ENCODE peak calls at places on chromosomes 6 and 20, in eight cellular contexts. One of them, this sample, is unnamed.
A peak's percentile ranks its signal among the peaks of the same experiment; 100 is the strongest.

GRCh38 chr20:3473944-3474343 is 3.1 kb downstream of the ATRN start:
- DNase-seq in HCT116: no peak
- DNase-seq in T-helper 2 cell: no peak
- DNase-seq in fibroblast of lung: no peak
- DNase-seq in Panc1: no peak
- DNase-seq in tibial artery: no peak
- DNase-seq in NCI-H460: no peak
- DNase-seq in A172: no peak
- DNase-seq in this sample: peak; percentile 89

GRCh38 chr6:30002871-30003270 is 58.2 kb upstream of the POLR1H start:
- DNase-seq in T-helper 2 cell: no peak
- DNase-seq in fibroblast of lung: peak; percentile 27
- DNase-seq in Panc1: no peak
- DNase-seq in NCI-H460: no peak
- DNase-seq in tibial artery: no peak
- DNase-seq in A172: peak; percentile 13
- DNase-seq in HCT116: no peak
- DNase-seq in this sample: no peak

GRCh38 chr6:10962673-10963072 is 75.8 kb downstream of the SYCP2L start:
- DNase-seq in Panc1: no peak
- DNase-seq in tibial artery: no peak
- DNase-seq in fibroblast of lung: peak; percentile 84
- DNase-seq in T-helper 2 cell: no peak
- DNase-seq in HCT116: no peak
- DNase-seq in A172: peak; percentile 18
- DNase-seq in NCI-H460: no peak
- DNase-seq in this sample: no peak

GRCh38 chr20:37796733-37797132 is 102.9 kb downstream of the CTNNBL1 start:
- DNase-seq in fibroblast of lung: no peak
- DNase-seq in A172: no peak
- DNase-seq in HCT116: no peak
- DNase-seq in T-helper 2 cell: no peak
- DNase-seq in tibial artery: no peak
- DNase-seq in NCI-H460: no peak
- DNase-seq in Panc1: no peak
- DNase-seq in this sample: no peak

GRCh38 chr6:150301871-150302800 is 66.7 kb upstream of the IYD start:
- DNase-seq in tibial artery: no peak
- DNase-seq in fibroblast of lung: peak; percentile 85
- DNase-seq in T-helper 2 cell: no peak
- DNase-seq in HCT116: peak; percentile 67
- DNase-seq in Panc1: peak; percentile 53
- DNase-seq in A172: peak; percentile 69
- DNase-seq in NCI-H460: no peak
- DNase-seq in this sample: no peak

GRCh38 chr6:154258064-154258757 is 98.4 kb downstream of the IPCEF1 start:
- DNase-seq in NCI-H460: no peak
- DNase-seq in A172: no peak
- DNase-seq in tibial artery: no peak
- DNase-seq in Panc1: no peak
- DNase-seq in HCT116: no peak
- DNase-seq in fibroblast of lung: no peak
- DNase-seq in T-helper 2 cell: no peak
- DNase-seq in this sample: no peak

GRCh38 chr6:20182926-20183521 is 29.2 kb downstream of the MBOAT1 start:
- DNase-seq in fibroblast of lung: peak; percentile 41
- DNase-seq in A172: no peak
- DNase-seq in Panc1: no peak
- DNase-seq in tibial artery: no peak
- DNase-seq in NCI-H460: no peak
- DNase-seq in HCT116: no peak
- DNase-seq in T-helper 2 cell: no peak
- DNase-seq in this sample: peak; percentile 86

GRCh38 chr20:48521121-48521520 is 306.7 kb downstream of the PREX1 start:
- DNase-seq in NCI-H460: no peak
- DNase-seq in fibroblast of lung: no peak
- DNase-seq in Panc1: no peak
- DNase-seq in A172: no peak
- DNase-seq in T-helper 2 cell: no peak
- DNase-seq in tibial artery: no peak
- DNase-seq in HCT116: no peak
- DNase-seq in this sample: no peak

GRCh38 chr20:54629632-54630031 is 154.2 kb downstream of the DOK5 start:
- DNase-seq in T-helper 2 cell: no peak
- DNase-seq in tibial artery: no peak
- DNase-seq in Panc1: no peak
- DNase-seq in HCT116: no peak
- DNase-seq in fibroblast of lung: no peak
- DNase-seq in A172: no peak
- DNase-seq in NCI-H460: no peak
- DNase-seq in this sample: no peak

GRCh38 chr20:4893709-4894108 is 107.6 kb downstream of the SLC23A2 start:
- DNase-seq in HCT116: no peak
- DNase-seq in fibroblast of lung: no peak
- DNase-seq in Panc1: no peak
- DNase-seq in NCI-H460: no peak
- DNase-seq in tibial artery: no peak
- DNase-seq in T-helper 2 cell: no peak
- DNase-seq in A172: no peak
- DNase-seq in this sample: no peak

GRCh38 chr6:93917216-93917615 is 497.9 kb upstream of the EPHA7 start:
- DNase-seq in fibroblast of lung: no peak
- DNase-seq in T-helper 2 cell: no peak
- DNase-seq in tibial artery: no peak
- DNase-seq in HCT116: no peak
- DNase-seq in NCI-H460: no peak
- DNase-seq in A172: no peak
- DNase-seq in Panc1: no peak
- DNase-seq in this sample: no peak

GRCh38 chr20:18304618-18305017 is 16.3 kb downstream of the ZNF133 start:
- DNase-seq in NCI-H460: no peak
- DNase-seq in T-helper 2 cell: no peak
- DNase-seq in Panc1: no peak
- DNase-seq in A172: peak; percentile 13
- DNase-seq in fibroblast of lung: no peak
- DNase-seq in tibial artery: no peak
- DNase-seq in HCT116: no peak
- DNase-seq in this sample: no peak

GRCh38 chr6:66210964-66211363 is 503.9 kb upstream of the EYS start:
- DNase-seq in fibroblast of lung: no peak
- DNase-seq in Panc1: no peak
- DNase-seq in NCI-H460: no peak
- DNase-seq in A172: no peak
- DNase-seq in HCT116: no peak
- DNase-seq in tibial artery: no peak
- DNase-seq in T-helper 2 cell: no peak
- DNase-seq in this sample: no peak

GRCh38 chr6:170212956-170213636 is 77.8 kb downstream of the DLL1 start:
- DNase-seq in A172: no peak
- DNase-seq in fibroblast of lung: no peak
- DNase-seq in Panc1: no peak
- DNase-seq in HCT116: no peak
- DNase-seq in tibial artery: peak; percentile 61
- DNase-seq in NCI-H460: no peak
- DNase-seq in T-helper 2 cell: no peak
- DNase-seq in this sample: no peak

GRCh38 chr6:23266536-23266935 is 697.2 kb downstream of the HDGFL1 start:
- DNase-seq in A172: no peak
- DNase-seq in fibroblast of lung: no peak
- DNase-seq in Panc1: no peak
- DNase-seq in tibial artery: no peak
- DNase-seq in T-helper 2 cell: no peak
- DNase-seq in HCT116: no peak
- DNase-seq in NCI-H460: no peak
- DNase-seq in this sample: no peak